ENCODE peak calls at places on chromosomes 4 and X, in six cellular contexts. One of them, this sample, is unnamed.

GRCh38 chr4:53010320-53010719 is 148.2 kb downstream of the RASL11B start:
- DNase-seq in NCI-H510A: no peak
- DNase-seq in left lung: no peak
- DNase-seq in CD8-positive, alpha-beta memory T cell: no peak
- DNase-seq in LHCN-M2: peak; percentile 31
- DNase-seq in GM12865: no peak
- DNase-seq in this sample: no peak

GRCh38 chrX:72142094-72142843 is 10.6 kb upstream of the RTL5 start:
- DNase-seq in LHCN-M2: peak; percentile 11
- DNase-seq in CD8-positive, alpha-beta memory T cell: no peak
- DNase-seq in NCI-H510A: peak; percentile 84
- DNase-seq in GM12865: no peak
- DNase-seq in left lung: no peak
- DNase-seq in this sample: no peak

GRCh38 chr4:3729188-3729884 is 36.8 kb upstream of the ADRA2C start:
- DNase-seq in GM12865: no peak
- DNase-seq in NCI-H510A: no peak
- DNase-seq in CD8-positive, alpha-beta memory T cell: no peak
- DNase-seq in left lung: no peak
- DNase-seq in LHCN-M2: peak; percentile 8
- DNase-seq in this sample: no peak

GRCh38 chrX:154097003-154097596 is 417 bp downstream of the MECP2 start:
- DNase-seq in left lung: peak; percentile 86
- DNase-seq in CD8-positive, alpha-beta memory T cell: peak; percentile 59
- DNase-seq in NCI-H510A: peak; percentile 59
- DNase-seq in GM12865: peak; percentile 74
- DNase-seq in LHCN-M2: peak; percentile 65
- DNase-seq in this sample: peak; percentile 84

GRCh38 chrX:48493890-48494364 is 14.9 kb upstream of the PORCN start:
- DNase-seq in GM12865: no peak
- DNase-seq in left lung: no peak
- DNase-seq in CD8-positive, alpha-beta memory T cell: no peak
- DNase-seq in LHCN-M2: peak; percentile 68
- DNase-seq in NCI-H510A: no peak
- DNase-seq in this sample: peak; percentile 41

GRCh38 chrX:44344194-44344593 is 722 bp upstream of the EFHC2 start:
- DNase-seq in NCI-H510A: no peak
- DNase-seq in CD8-positive, alpha-beta memory T cell: peak; percentile 54
- DNase-seq in GM12865: peak; percentile 19
- DNase-seq in LHCN-M2: no peak
- DNase-seq in left lung: peak; percentile 77
- DNase-seq in this sample: no peak

GRCh38 chrX:120517936-120518335 is 42.8 kb downstream of the CUL4B start:
- DNase-seq in CD8-positive, alpha-beta memory T cell: no peak
- DNase-seq in GM12865: no peak
- DNase-seq in NCI-H510A: no peak
- DNase-seq in LHCN-M2: peak; percentile 49
- DNase-seq in left lung: no peak
- DNase-seq in this sample: no peak

GRCh38 chrX:19628006-19628575 is 112.8 kb upstream of the MAP3K15 start:
- DNase-seq in LHCN-M2: no peak
- DNase-seq in left lung: no peak
- DNase-seq in NCI-H510A: no peak
- DNase-seq in GM12865: no peak
- DNase-seq in CD8-positive, alpha-beta memory T cell: no peak
- DNase-seq in this sample: peak; percentile 10

GRCh38 chr4:185638093-185638492 is 102.8 kb upstream of the PDLIM3 start:
- DNase-seq in GM12865: no peak
- DNase-seq in left lung: no peak
- DNase-seq in LHCN-M2: no peak
- DNase-seq in CD8-positive, alpha-beta memory T cell: no peak
- DNase-seq in NCI-H510A: no peak
- DNase-seq in this sample: no peak

GRCh38 chrX:110450050-110450449 is 91.4 kb downstream of the RTL9 start:
- DNase-seq in LHCN-M2: peak; percentile 45
- DNase-seq in CD8-positive, alpha-beta memory T cell: peak; percentile 10
- DNase-seq in NCI-H510A: peak; percentile 12
- DNase-seq in GM12865: peak; percentile 65
- DNase-seq in left lung: no peak
- DNase-seq in this sample: peak; percentile 89

GRCh38 chr4:26857278-26858034 is 3.2 kb upstream of the STIM2 start:
- DNase-seq in NCI-H510A: peak; percentile 42
- DNase-seq in left lung: peak; percentile 98
- DNase-seq in CD8-positive, alpha-beta memory T cell: peak; percentile 94
- DNase-seq in LHCN-M2: peak; percentile 75
- DNase-seq in GM12865: peak; percentile 96
- DNase-seq in this sample: peak; percentile 86

GRCh38 chr4:472881-473574 is 25.9 kb downstream of the ZNF721 start:
- DNase-seq in LHCN-M2: peak; percentile 17
- DNase-seq in NCI-H510A: no peak
- DNase-seq in CD8-positive, alpha-beta memory T cell: no peak
- DNase-seq in GM12865: peak; percentile 18
- DNase-seq in left lung: no peak
- DNase-seq in this sample: no peak

GRCh38 chr4:40916880-40917279 is 167.1 kb downstream of the NSUN7 start:
- DNase-seq in CD8-positive, alpha-beta memory T cell: no peak
- DNase-seq in left lung: no peak
- DNase-seq in NCI-H510A: no peak
- DNase-seq in GM12865: peak; percentile 67
- DNase-seq in LHCN-M2: peak; percentile 50
- DNase-seq in this sample: peak; percentile 36

GRCh38 chrX:2710041-2710471 is 19.0 kb downstream of the CD99 start:
- DNase-seq in CD8-positive, alpha-beta memory T cell: no peak
- DNase-seq in left lung: no peak
- DNase-seq in NCI-H510A: no peak
- DNase-seq in GM12865: no peak
- DNase-seq in LHCN-M2: peak; percentile 92
- DNase-seq in this sample: no peak

GRCh38 chr4:140152015-140152703 is 1.8 kb downstream of the MAML3 start:
- DNase-seq in CD8-positive, alpha-beta memory T cell: peak; percentile 42
- DNase-seq in LHCN-M2: no peak
- DNase-seq in NCI-H510A: peak; percentile 71
- DNase-seq in GM12865: no peak
- DNase-seq in left lung: peak; percentile 91
- DNase-seq in this sample: peak; percentile 50

GRCh38 chr4:41204400-41204978 is 9.9 kb downstream of the APBB2 start:
- DNase-seq in GM12865: no peak
- DNase-seq in LHCN-M2: peak; percentile 91
- DNase-seq in CD8-positive, alpha-beta memory T cell: no peak
- DNase-seq in NCI-H510A: no peak
- DNase-seq in left lung: no peak
- DNase-seq in this sample: no peak

GRCh38 chr4:176569301-176569700 is 223.4 kb downstream of the VEGFC start:
- DNase-seq in GM12865: no peak
- DNase-seq in LHCN-M2: no peak
- DNase-seq in NCI-H510A: no peak
- DNase-seq in left lung: no peak
- DNase-seq in CD8-positive, alpha-beta memory T cell: no peak
- DNase-seq in this sample: no peak

GRCh38 chrX:119041175-119041574 is 31.6 kb upstream of the CT47C1 start:
- DNase-seq in GM12865: no peak
- DNase-seq in NCI-H510A: no peak
- DNase-seq in left lung: no peak
- DNase-seq in CD8-positive, alpha-beta memory T cell: no peak
- DNase-seq in LHCN-M2: peak; percentile 74
- DNase-seq in this sample: no peak

GRCh38 chrX:81377329-81377728 is 175.4 kb downstream of the SH3BGRL start:
- DNase-seq in LHCN-M2: peak; percentile 30
- DNase-seq in CD8-positive, alpha-beta memory T cell: no peak
- DNase-seq in NCI-H510A: no peak
- DNase-seq in GM12865: peak; percentile 13
- DNase-seq in left lung: no peak
- DNase-seq in this sample: no peak

GRCh38 chrX:68754406-68754805 is 74.4 kb upstream of the EFNB1 start:
- DNase-seq in CD8-positive, alpha-beta memory T cell: no peak
- DNase-seq in left lung: no peak
- DNase-seq in GM12865: peak; percentile 3
- DNase-seq in NCI-H510A: no peak
- DNase-seq in LHCN-M2: no peak
- DNase-seq in this sample: no peak

GRCh38 chr4:140609548-140610425 is 41.0 kb upstream of the UCP1 start:
- DNase-seq in GM12865: peak; percentile 40
- DNase-seq in LHCN-M2: peak; percentile 54
- DNase-seq in left lung: no peak
- DNase-seq in CD8-positive, alpha-beta memory T cell: no peak
- DNase-seq in NCI-H510A: peak; percentile 34
- DNase-seq in this sample: peak; percentile 26

GRCh38 chr4:14334166-14334565 is 668.1 kb upstream of the CPEB2 start:
- DNase-seq in LHCN-M2: peak; percentile 34
- DNase-seq in left lung: no peak
- DNase-seq in GM12865: no peak
- DNase-seq in NCI-H510A: no peak
- DNase-seq in CD8-positive, alpha-beta memory T cell: no peak
- DNase-seq in this sample: no peak

GRCh38 chr4:138199568-138200235 is 42.4 kb downstream of the SLC7A11 start:
- DNase-seq in NCI-H510A: peak; percentile 65
- DNase-seq in left lung: no peak
- DNase-seq in GM12865: peak; percentile 30
- DNase-seq in CD8-positive, alpha-beta memory T cell: no peak
- DNase-seq in LHCN-M2: no peak
- DNase-seq in this sample: no peak

GRCh38 chrX:20547649-20548051 is 280.9 kb upstream of the RPS6KA3 start:
- DNase-seq in GM12865: peak; percentile 3
- DNase-seq in NCI-H510A: no peak
- DNase-seq in CD8-positive, alpha-beta memory T cell: no peak
- DNase-seq in left lung: no peak
- DNase-seq in LHCN-M2: peak; percentile 74
- DNase-seq in this sample: peak; percentile 16

GRCh38 chrX:69493193-69493592 is 10.9 kb upstream of the NALF2 start:
- DNase-seq in GM12865: peak; percentile 18
- DNase-seq in LHCN-M2: no peak
- DNase-seq in left lung: no peak
- DNase-seq in CD8-positive, alpha-beta memory T cell: no peak
- DNase-seq in NCI-H510A: peak; percentile 0
- DNase-seq in this sample: peak; percentile 61

GRCh38 chr4:87093443-87094123 is 126.8 kb downstream of the KLHL8 start:
- DNase-seq in LHCN-M2: peak; percentile 44
- DNase-seq in CD8-positive, alpha-beta memory T cell: no peak
- DNase-seq in NCI-H510A: peak; percentile 9
- DNase-seq in left lung: no peak
- DNase-seq in GM12865: peak; percentile 79
- DNase-seq in this sample: no peak

GRCh38 chr4:170887396-170887795 is 797.6 kb upstream of the AADAT start:
- DNase-seq in CD8-positive, alpha-beta memory T cell: no peak
- DNase-seq in LHCN-M2: no peak
- DNase-seq in GM12865: no peak
- DNase-seq in NCI-H510A: no peak
- DNase-seq in left lung: no peak
- DNase-seq in this sample: no peak

GRCh38 chrX:121755541-121755940 is 708.1 kb downstream of the GLUD2 start:
- DNase-seq in NCI-H510A: no peak
- DNase-seq in LHCN-M2: no peak
- DNase-seq in left lung: no peak
- DNase-seq in GM12865: no peak
- DNase-seq in CD8-positive, alpha-beta memory T cell: no peak
- DNase-seq in this sample: no peak

GRCh38 chrX:65536291-65536690 is 1.7 kb upstream of the LAS1L start:
- DNase-seq in left lung: no peak
- DNase-seq in CD8-positive, alpha-beta memory T cell: no peak
- DNase-seq in LHCN-M2: peak; percentile 80
- DNase-seq in NCI-H510A: no peak
- DNase-seq in GM12865: no peak
- DNase-seq in this sample: no peak

This sample was measured in nephron progenitor cell.